ENCODE peak calls at places on chromosomes 2 and 18, in six cellular contexts. G is omental fat pad, Z is brain microvascular endothelial cell, C is suprapubic skin, N is neural progenitor cell, J is pancreas. S is an unnamed sample.

GRCh38 chr2:146041291-146041868 is 1521.5 kb upstream of the ZEB2 start:
- DNase-seq in G (no peak), Z (no peak), C (no peak), N (peak), J (no peak), S (no peak)

GRCh38 chr18:72107647-72108046 is 436.5 kb downstream of the CBLN2 start:
- DNase-seq in G (no peak), Z (peak), C (no peak), N (peak), J (no peak), S (peak)

GRCh38 chr2:106232633-106233032 is 38.5 kb upstream of the UXS1 start:
- DNase-seq in G (no peak), Z (no peak), C (no peak), N (no peak), J (no peak), S (no peak)

GRCh38 chr2:236665130-236665529 is 95.5 kb downstream of the ACKR3 start:
- DNase-seq in G (no peak), Z (no peak), C (no peak), N (no peak), J (no peak), S (peak)

GRCh38 chr2:53515435-53516332 is 251.9 kb upstream of the CHAC2 start:
- DNase-seq in G (no peak), Z (no peak), C (no peak), N (peak), J (no peak), S (peak)

GRCh38 chr2:149928026-149928425 is 340.5 kb upstream of the MMADHC start:
- DNase-seq in G (no peak), Z (no peak), C (no peak), N (no peak), J (no peak), S (no peak)

GRCh38 chr2:20796374-20796791 is 26.5 kb downstream of the LDAH start:
- DNase-seq in G (no peak), Z (peak), C (no peak), N (no peak), J (no peak), S (peak)

GRCh38 chr2:71880287-71880686 is 267.4 kb downstream of the CYP26B1 start:
- DNase-seq in G (no peak), Z (no peak), C (peak), N (no peak), J (no peak), S (no peak)

GRCh38 chr2:126793885-126794613 is 104.6 kb upstream of the TEX51 start:
- DNase-seq in G (no peak), Z (no peak), C (peak), N (no peak), J (no peak), S (no peak)

GRCh38 chr2:181554511-181554910 is 97.3 kb downstream of the ITGA4 start:
- DNase-seq in G (no peak), Z (no peak), C (no peak), N (no peak), J (no peak), S (no peak)

GRCh38 chr18:13448028-13448795 is 229.7 kb downstream of the LDLRAD4 start:
- DNase-seq in G (no peak), Z (no peak), C (no peak), N (no peak), J (no peak), S (no peak)

GRCh38 chr2:16487686-16488085 is 177.9 kb downstream of the CYRIA start:
- DNase-seq in G (no peak), Z (peak), C (no peak), N (peak), J (no peak), S (peak)

GRCh38 chr2:119208791-119209203 is 14.8 kb upstream of the STEAP3 start:
- DNase-seq in G (no peak), Z (no peak), C (no peak), N (no peak), J (no peak), S (peak)
- TF ChIP-seq CTCF in G (no peak), Z (peak), C (no peak), N (no peak), J (no peak), S (no peak)

GRCh38 chr2:134375935-134376334 is 122.1 kb downstream of the MGAT5 start:
- DNase-seq in G (no peak), Z (peak), C (no peak), N (peak), J (peak), S (peak)
- TF ChIP-seq CTCF in G (no peak), Z (peak), C (peak), N (peak), J (no peak), S (peak)

GRCh38 chr2:232365621-232366321 is 12.8 kb upstream of the ALPP start:
- DNase-seq in G (no peak), Z (peak), C (peak), N (peak), J (no peak), S (peak)
- TF ChIP-seq CTCF in G (no peak), Z (peak), C (no peak), N (peak), J (peak), S (peak)

GRCh38 chr2:45345331-45346305 is 265.4 kb downstream of the SRBD1 start:
- DNase-seq in G (no peak), Z (no peak), C (no peak), N (no peak), J (no peak), S (no peak)
- TF ChIP-seq CTCF in G (no peak), Z (peak), C (no peak), N (no peak), J (no peak), S (no peak)

GRCh38 chr2:232592687-232593407 is 40.6 kb upstream of the EFHD1 start:
- DNase-seq in G (no peak), Z (peak), C (no peak), N (no peak), J (no peak), S (peak)
- TF ChIP-seq CTCF in G (no peak), Z (peak), C (no peak), N (no peak), J (no peak), S (no peak)

DNA sequence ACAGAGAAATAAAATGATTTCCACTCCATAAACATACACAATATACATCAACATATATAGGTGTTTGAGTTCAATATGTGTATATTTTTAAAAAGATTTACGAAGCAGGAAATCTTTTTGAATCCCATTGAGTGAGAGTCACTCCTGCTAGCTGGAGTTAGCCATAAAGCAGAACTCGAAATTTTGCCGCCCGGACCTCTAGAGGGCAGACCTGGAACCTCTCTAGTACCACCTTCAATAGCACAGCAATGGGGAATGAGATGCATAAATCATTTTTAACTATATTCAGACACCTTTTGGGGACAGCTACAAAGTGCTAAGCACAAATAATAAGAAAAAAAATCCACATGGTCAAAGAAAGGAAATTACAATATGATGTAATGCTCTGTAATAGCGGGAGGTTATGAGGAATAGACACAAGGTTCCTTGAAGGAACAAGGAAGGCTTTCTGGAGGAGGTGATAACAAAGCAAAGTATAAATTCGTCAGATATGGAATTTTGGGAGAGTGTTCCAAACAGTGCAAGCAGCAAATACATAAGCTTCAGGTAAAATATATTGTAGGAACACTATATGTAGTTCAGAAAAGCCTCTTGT is 533.4 kb downstream of the ERBB4 start:
- DNase-seq in G (no peak), Z (peak), C (no peak), N (peak), J (no peak), S (peak)
- TF ChIP-seq CTCF in G (no peak), Z (peak), C (no peak), N (peak), J (no peak), S (peak)

GRCh38 chr2:128314026-128314347 is 4.7 kb downstream of the HS6ST1 start:
- DNase-seq in G (no peak), Z (no peak), C (no peak), N (no peak), J (no peak), S (no peak)

GRCh38 chr2:128311755-128312341 is 6.8 kb downstream of the HS6ST1 start:
- DNase-seq in G (peak), Z (no peak), C (peak), N (peak), J (peak), S (no peak)

GRCh38 chr2:128314348-128315121 is 4.1 kb downstream of the HS6ST1 start:
- DNase-seq in G (no peak), Z (no peak), C (peak), N (no peak), J (peak), S (no peak)

GRCh38 chr2:128312411-128312810 is 6.3 kb downstream of the HS6ST1 start:
- DNase-seq in G (no peak), Z (no peak), C (no peak), N (no peak), J (peak), S (no peak)

DNA sequence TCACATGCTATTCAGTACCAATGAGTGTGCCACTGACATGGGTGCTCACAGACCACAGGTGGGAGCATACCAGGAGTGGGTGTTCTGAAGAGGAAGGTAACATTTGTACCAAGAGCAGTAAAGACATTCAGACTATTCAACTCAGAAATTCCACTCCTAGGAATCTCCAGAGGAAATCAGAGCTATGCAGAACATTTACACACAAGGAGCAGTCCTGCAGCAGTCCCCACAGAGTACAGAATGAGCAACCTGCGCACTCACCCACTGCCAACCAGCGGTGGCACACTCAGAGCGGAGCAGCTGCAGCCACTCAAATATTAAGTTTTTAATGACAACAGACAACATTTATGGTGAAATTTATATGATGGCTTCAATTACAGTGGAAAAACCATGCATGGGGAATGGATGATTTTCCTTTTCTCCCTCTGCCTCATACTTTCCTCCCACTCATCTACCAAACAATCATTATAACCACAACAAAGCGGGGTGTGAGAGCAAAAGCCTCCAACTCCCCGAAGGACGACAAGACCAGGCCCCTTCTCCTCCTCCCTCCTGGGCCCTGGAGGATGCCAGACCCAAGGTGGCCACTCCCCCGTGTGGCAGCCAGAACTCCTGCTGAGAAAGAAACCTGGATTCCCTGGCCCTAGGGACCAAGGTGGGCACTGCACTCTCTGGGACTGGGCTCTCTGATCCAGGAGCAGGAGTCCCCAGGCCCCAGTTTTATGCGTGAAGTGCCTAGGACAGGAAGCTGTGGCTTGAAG is 5.4 kb downstream of the HS6ST1 start:
- DNase-seq in G (no peak), Z (no peak), C (peak), N (no peak), J (no peak), S (peak)
- TF ChIP-seq CTCF in G (no peak), Z (peak), C (no peak), N (peak), J (peak), S (no peak)

GRCh38 chr2:38528008-38528442 is 74.7 kb downstream of the HNRNPLL start:
- DNase-seq in G (no peak), Z (peak), C (no peak), N (peak), J (no peak), S (peak)
- TF ChIP-seq CTCF in G (no peak), Z (no peak), C (no peak), N (peak), J (no peak), S (no peak)

S was measured in MCF 10A.